ENCODE peak calls at places on chromosomes 12 and 14, in seven cellular contexts. X, G, Z, E, R, Q and T are unnamed samples.

GRCh38 chr12:5908251-5908650 is 36.8 kb downstream of the ANO2 start:
- DNase-seq in R (no peak), Z (no peak), G (no peak), Q (no peak), E (no peak), X (no peak), T (no peak)

GRCh38 chr14:79515158-79515557 is 696.1 kb downstream of the DIO2 start:
- DNase-seq in Q (no peak), Z (no peak), E (peak), G (no peak), X (no peak), R (no peak), T (no peak)

GRCh38 chr14:72850360-72850759 is 43.5 kb downstream of the DPF3 start:
- DNase-seq in X (no peak), Q (no peak), E (no peak), R (no peak), Z (no peak), G (no peak), T (no peak)

GRCh38 chr12:57019983-57020719 is 3.8 kb upstream of the TAC3 start:
- DNase-seq in Q (no peak), E (no peak), X (no peak), R (no peak), G (no peak), Z (no peak), T (no peak)

GRCh38 chr12:127555071-127555470 is 711.9 kb upstream of the TMEM132C start:
- DNase-seq in X (no peak), Q (no peak), R (no peak), G (no peak), Z (no peak), E (no peak), T (no peak)

GRCh38 chr14:27134200-27134599 is 536.4 kb upstream of the NOVA1 start:
- DNase-seq in Z (no peak), G (no peak), Q (no peak), R (no peak), X (no peak), E (no peak), T (no peak)

GRCh38 chr12:25089738-25090137 is 105.2 kb downstream of the DNAI7 start:
- DNase-seq in E (no peak), X (no peak), G (no peak), Z (no peak), Q (peak), R (no peak), T (no peak)

GRCh38 chr14:50954811-50955372 is 10.6 kb upstream of the PYGL start:
- DNase-seq in R (no peak), X (no peak), E (peak), Z (no peak), Q (no peak), G (peak), T (peak)

GRCh38 chr12:49872781-49873181 is 29.9 kb upstream of the BCDIN3D start:
- DNase-seq in E (peak), Z (no peak), Q (no peak), G (no peak), R (no peak), X (no peak), T (no peak)